ENCODE peak calls at places on chromosomes 4 and X, in eight cellular contexts. S, L, W, G, F, T, B and H are unnamed samples.

GRCh38 chrX:16445166-16445752 is 204.7 kb upstream of the S100G start:
- DNase-seq in S (peak; percentile 19), L (peak; percentile 1), W (no peak), G (no peak), F (peak; percentile 36), T (peak; percentile 40), B (peak; percentile 18), H (peak; percentile 3)

GRCh38 chr4:176924238-176924637 is 131.5 kb upstream of the VEGFC start:
- DNase-seq in S (no peak), L (no peak), W (no peak), G (no peak), F (no peak), T (no peak), B (no peak), H (no peak)

GRCh38 chr4:173880897-173881296 is 350.9 kb upstream of the HAND2 start:
- DNase-seq in S (no peak), L (no peak), W (no peak), G (no peak), F (no peak), T (no peak), B (no peak), H (no peak)

GRCh38 chr4:102438873-102439614 is 62.1 kb upstream of the NFKB1 start:
- DNase-seq in S (peak; percentile 82), L (peak; percentile 36), W (no peak), G (no peak), F (no peak), T (no peak), B (peak; percentile 44), H (no peak)

GRCh38 chrX:77953708-77954107 is 15.7 kb downstream of the PGAM4 start:
- DNase-seq in S (no peak), L (no peak), W (no peak), G (no peak), F (no peak), T (no peak), B (no peak), H (no peak)

GRCh38 chrX:13000311-13000811 is 25.5 kb downstream of the TMSB4X start:
- DNase-seq in S (no peak), L (no peak), W (no peak), G (no peak), F (no peak), T (peak; percentile 27), B (no peak), H (no peak)

GRCh38 chrX:153881281-153881680 is 4.7 kb downstream of the L1CAM start:
- DNase-seq in S (no peak), L (no peak), W (no peak), G (no peak), F (no peak), T (no peak), B (no peak), H (no peak)

GRCh38 chr4:100042235-100042634 is 92.2 kb upstream of the H2AZ1 start:
- DNase-seq in S (peak; percentile 17), L (no peak), W (no peak), G (no peak), F (no peak), T (no peak), B (no peak), H (peak; percentile 17)

GRCh38 chr4:162707962-162708361 is 458.7 kb downstream of the NAF1 start:
- DNase-seq in S (no peak), L (no peak), W (no peak), G (no peak), F (no peak), T (no peak), B (no peak), H (no peak)

GRCh38 chr4:165715211-165715610 is 157.8 kb upstream of the TLL1 start:
- DNase-seq in S (no peak), L (no peak), W (no peak), G (no peak), F (no peak), T (no peak), B (no peak), H (no peak)

GRCh38 chrX:21985332-21985777 is 44.8 kb downstream of the SMS start:
- DNase-seq in S (peak; percentile 65), L (peak; percentile 60), W (peak; percentile 12), G (peak; percentile 44), F (peak; percentile 54), T (peak; percentile 82), B (peak; percentile 81), H (peak; percentile 44)

GRCh38 chr4:128615197-128615596 is 194.3 kb upstream of the JADE1 start:
- DNase-seq in S (no peak), L (no peak), W (no peak), G (no peak), F (no peak), T (no peak), B (no peak), H (no peak)

GRCh38 chr4:3571921-3572320 is 39.7 kb upstream of the LRPAP1 start:
- DNase-seq in S (no peak), L (no peak), W (no peak), G (no peak), F (no peak), T (no peak), B (no peak), H (no peak)